ENCODE peak calls at places on chromosomes 13 and 19, in eight cellular contexts. One of them, this sample, is unnamed.
A peak's percentile ranks its signal among the peaks of the same experiment; 100 is the strongest.

GRCh38 chr13:101398920-101399319 is 17.4 kb downstream of the NALCN start:
- DNase-seq in pancreas: no peak
- DNase-seq in right cardiac atrium: no peak
- DNase-seq in effector memory CD4-positive, alpha-beta T cell: no peak
- DNase-seq in thoracic aorta: no peak
- DNase-seq in PC-3: peak; percentile 25
- DNase-seq in adrenal gland: no peak
- DNase-seq in cardiac fibroblast: peak; percentile 71
- DNase-seq in this sample: peak; percentile 20

GRCh38 chr19:51025809-51026553 is 435 bp downstream of the KLK11 start:
- DNase-seq in pancreas: peak; percentile 30
- DNase-seq in right cardiac atrium: peak; percentile 73
- DNase-seq in effector memory CD4-positive, alpha-beta T cell: no peak
- DNase-seq in thoracic aorta: no peak
- DNase-seq in PC-3: no peak
- DNase-seq in adrenal gland: no peak
- DNase-seq in cardiac fibroblast: no peak
- DNase-seq in this sample: no peak

GRCh38 chr19:1862068-1862423 is 1.3 kb downstream of the KLF16 start:
- DNase-seq in pancreas: peak; percentile 33
- DNase-seq in right cardiac atrium: no peak
- DNase-seq in effector memory CD4-positive, alpha-beta T cell: no peak
- DNase-seq in thoracic aorta: no peak
- DNase-seq in PC-3: no peak
- DNase-seq in adrenal gland: no peak
- DNase-seq in cardiac fibroblast: no peak
- DNase-seq in this sample: no peak

GRCh38 chr13:57632276-57633140 is 964 bp downstream of the PCDH17 start:
- DNase-seq in pancreas: peak; percentile 7
- DNase-seq in right cardiac atrium: peak; percentile 58
- DNase-seq in effector memory CD4-positive, alpha-beta T cell: no peak
- DNase-seq in thoracic aorta: no peak
- DNase-seq in PC-3: no peak
- DNase-seq in adrenal gland: no peak
- DNase-seq in cardiac fibroblast: peak; percentile 11
- DNase-seq in this sample: peak; percentile 12

GRCh38 chr13:33348366-33348765 is 62.8 kb upstream of the STARD13 start:
- DNase-seq in pancreas: no peak
- DNase-seq in right cardiac atrium: no peak
- DNase-seq in effector memory CD4-positive, alpha-beta T cell: no peak
- DNase-seq in thoracic aorta: no peak
- DNase-seq in PC-3: peak; percentile 62
- DNase-seq in adrenal gland: peak; percentile 32
- DNase-seq in cardiac fibroblast: peak; percentile 34
- DNase-seq in this sample: peak; percentile 42

GRCh38 chr13:32031025-32031814 is at the start of gene FRY:
- DNase-seq in pancreas: peak; percentile 26
- DNase-seq in right cardiac atrium: peak; percentile 81
- DNase-seq in effector memory CD4-positive, alpha-beta T cell: peak; percentile 29
- DNase-seq in thoracic aorta: peak; percentile 8
- DNase-seq in PC-3: peak; percentile 62
- DNase-seq in adrenal gland: peak; percentile 43
- DNase-seq in cardiac fibroblast: peak; percentile 51
- DNase-seq in this sample: peak; percentile 47

GRCh38 chr19:12782424-12783225 is 7.3 kb upstream of the HOOK2 start:
- DNase-seq in pancreas: peak; percentile 81
- DNase-seq in right cardiac atrium: peak; percentile 98
- DNase-seq in effector memory CD4-positive, alpha-beta T cell: peak; percentile 94
- DNase-seq in thoracic aorta: no peak
- DNase-seq in PC-3: peak; percentile 68
- DNase-seq in adrenal gland: peak; percentile 93
- DNase-seq in cardiac fibroblast: peak; percentile 79
- DNase-seq in this sample: peak; percentile 92

GRCh38 chr13:113845055-113845454 is 18.8 kb downstream of the GAS6 start:
- DNase-seq in pancreas: no peak
- DNase-seq in right cardiac atrium: peak; percentile 49
- DNase-seq in effector memory CD4-positive, alpha-beta T cell: no peak
- DNase-seq in thoracic aorta: no peak
- DNase-seq in PC-3: no peak
- DNase-seq in adrenal gland: no peak
- DNase-seq in cardiac fibroblast: no peak
- DNase-seq in this sample: no peak

GRCh38 chr19:51256053-51256682 is 5.3 kb downstream of the SIGLECL1 start:
- DNase-seq in pancreas: no peak
- DNase-seq in right cardiac atrium: no peak
- DNase-seq in effector memory CD4-positive, alpha-beta T cell: no peak
- DNase-seq in thoracic aorta: no peak
- DNase-seq in PC-3: no peak
- DNase-seq in adrenal gland: no peak
- DNase-seq in cardiac fibroblast: no peak
- DNase-seq in this sample: no peak

GRCh38 chr13:91544723-91545122 is 146.3 kb downstream of the GPC5 start:
- DNase-seq in pancreas: no peak
- DNase-seq in right cardiac atrium: peak; percentile 16
- DNase-seq in effector memory CD4-positive, alpha-beta T cell: no peak
- DNase-seq in thoracic aorta: no peak
- DNase-seq in PC-3: no peak
- DNase-seq in adrenal gland: no peak
- DNase-seq in cardiac fibroblast: no peak
- DNase-seq in this sample: no peak

GRCh38 chr19:14059093-14059480 is 2.8 kb downstream of the PALM3 start:
- DNase-seq in pancreas: no peak
- DNase-seq in right cardiac atrium: peak; percentile 63
- DNase-seq in effector memory CD4-positive, alpha-beta T cell: no peak
- DNase-seq in thoracic aorta: no peak
- DNase-seq in PC-3: no peak
- DNase-seq in adrenal gland: no peak
- DNase-seq in cardiac fibroblast: no peak
- DNase-seq in this sample: no peak

GRCh38 chr19:49119411-49120324 is at the start of gene PPFIA3:
- DNase-seq in pancreas: peak; percentile 84
- DNase-seq in right cardiac atrium: peak; percentile 91
- DNase-seq in effector memory CD4-positive, alpha-beta T cell: no peak
- DNase-seq in thoracic aorta: no peak
- DNase-seq in PC-3: peak; percentile 46
- DNase-seq in adrenal gland: peak; percentile 82
- DNase-seq in cardiac fibroblast: peak; percentile 59
- DNase-seq in this sample: peak; percentile 66

GRCh38 chr19:43779147-43779819 is 1.5 kb downstream of the KCNN4 start:
- DNase-seq in pancreas: no peak
- DNase-seq in right cardiac atrium: peak; percentile 69
- DNase-seq in effector memory CD4-positive, alpha-beta T cell: no peak
- DNase-seq in thoracic aorta: no peak
- DNase-seq in PC-3: no peak
- DNase-seq in adrenal gland: no peak
- DNase-seq in cardiac fibroblast: no peak
- DNase-seq in this sample: no peak

GRCh38 chr19:38649305-38650179 is 2.1 kb downstream of the ACTN4 start:
- DNase-seq in pancreas: peak; percentile 76
- DNase-seq in right cardiac atrium: peak; percentile 66
- DNase-seq in effector memory CD4-positive, alpha-beta T cell: no peak
- DNase-seq in thoracic aorta: no peak
- DNase-seq in PC-3: peak; percentile 80
- DNase-seq in adrenal gland: peak; percentile 75
- DNase-seq in cardiac fibroblast: no peak
- DNase-seq in this sample: no peak

GRCh38 chr19:13483215-13483614 is 23.1 kb downstream of the CACNA1A start:
- DNase-seq in pancreas: no peak
- DNase-seq in right cardiac atrium: no peak
- DNase-seq in effector memory CD4-positive, alpha-beta T cell: no peak
- DNase-seq in thoracic aorta: no peak
- DNase-seq in PC-3: no peak
- DNase-seq in adrenal gland: no peak
- DNase-seq in cardiac fibroblast: no peak
- DNase-seq in this sample: no peak

GRCh38 chr13:114063545-114064515 is 68.6 kb downstream of the RASA3 start:
- DNase-seq in pancreas: no peak
- DNase-seq in right cardiac atrium: peak; percentile 83
- DNase-seq in effector memory CD4-positive, alpha-beta T cell: no peak
- DNase-seq in thoracic aorta: peak; percentile 51
- DNase-seq in PC-3: peak; percentile 22
- DNase-seq in adrenal gland: peak; percentile 79
- DNase-seq in cardiac fibroblast: peak; percentile 75
- DNase-seq in this sample: peak; percentile 57

DNA sequence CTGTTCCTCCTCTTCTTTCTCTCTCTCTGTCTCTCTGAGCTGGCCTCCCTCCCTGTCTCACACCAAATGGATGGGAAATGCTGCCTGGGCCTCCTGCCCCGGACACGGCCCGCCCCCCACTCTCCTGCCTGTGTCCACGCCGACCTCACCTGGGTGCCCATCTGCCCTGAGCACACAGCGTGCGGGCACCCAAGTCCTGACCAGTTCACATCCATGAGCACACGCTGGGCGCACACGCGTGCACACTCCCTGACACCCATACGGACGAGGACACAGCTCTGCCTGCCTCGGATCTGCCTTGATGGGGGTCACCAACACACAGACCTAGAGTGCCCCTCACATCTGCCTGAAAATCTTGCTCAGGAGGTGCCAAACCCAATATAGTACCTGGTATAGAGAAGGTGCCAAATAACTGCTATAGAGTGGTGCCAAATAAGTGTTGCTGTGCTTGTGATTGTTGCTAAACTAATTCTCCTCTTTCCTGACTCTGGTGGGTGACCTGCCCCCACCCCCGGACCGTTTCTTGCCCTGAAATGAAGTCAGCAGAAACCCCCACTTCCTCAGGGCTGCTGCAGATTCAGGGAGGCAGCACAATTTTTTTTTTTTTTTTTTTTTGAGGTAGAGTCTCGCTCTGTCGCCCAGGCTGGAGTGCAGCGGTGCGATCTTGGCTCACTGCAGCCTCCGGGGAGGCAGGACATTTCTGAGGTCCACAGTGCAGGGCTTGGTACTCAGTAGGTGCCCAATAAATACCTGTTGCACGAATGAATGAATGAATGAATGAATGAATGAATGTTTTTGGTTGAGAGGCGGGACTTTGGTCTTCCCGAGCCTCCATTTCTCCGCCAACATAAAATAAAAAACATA is 4.6 kb downstream of the NFIC start:
- DNase-seq in pancreas: no peak
- DNase-seq in right cardiac atrium: peak; percentile 62
- DNase-seq in effector memory CD4-positive, alpha-beta T cell: no peak
- DNase-seq in thoracic aorta: no peak
- DNase-seq in PC-3: no peak
- DNase-seq in adrenal gland: no peak
- DNase-seq in cardiac fibroblast: no peak
- DNase-seq in this sample: no peak
- H3K4me3 ChIP-seq in pancreas: no peak overlapping the region
- H3K4me3 ChIP-seq in right cardiac atrium: no peak overlapping the region
- H3K4me3 ChIP-seq in effector memory CD4-positive, alpha-beta T cell: no peak overlapping the region
- H3K4me3 ChIP-seq in thoracic aorta: peak overlapping the region; percentile 99
- H3K4me3 ChIP-seq in PC-3: no peak overlapping the region
- H3K4me3 ChIP-seq in adrenal gland: no peak overlapping the region
- H3K4me3 ChIP-seq in cardiac fibroblast: no peak overlapping the region
- H3K4me3 ChIP-seq in this sample: no peak overlapping the region

GRCh38 chr13:21316376-21316775 is 139.9 kb downstream of the MRPL57 start:
- DNase-seq in pancreas: no peak
- DNase-seq in right cardiac atrium: no peak
- DNase-seq in effector memory CD4-positive, alpha-beta T cell: no peak
- DNase-seq in thoracic aorta: no peak
- DNase-seq in PC-3: no peak
- DNase-seq in adrenal gland: no peak
- DNase-seq in cardiac fibroblast: no peak
- DNase-seq in this sample: no peak

GRCh38 chr13:21320642-21321034 is 138.5 kb downstream of the ZDHHC20 start:
- DNase-seq in pancreas: no peak
- DNase-seq in right cardiac atrium: no peak
- DNase-seq in effector memory CD4-positive, alpha-beta T cell: no peak
- DNase-seq in thoracic aorta: no peak
- DNase-seq in PC-3: no peak
- DNase-seq in adrenal gland: no peak
- DNase-seq in cardiac fibroblast: no peak
- DNase-seq in this sample: no peak

GRCh38 chr13:21319869-21320641 is 139.0 kb downstream of the ZDHHC20 start:
- DNase-seq in pancreas: no peak
- DNase-seq in right cardiac atrium: no peak
- DNase-seq in effector memory CD4-positive, alpha-beta T cell: no peak
- DNase-seq in thoracic aorta: no peak
- DNase-seq in PC-3: no peak
- DNase-seq in adrenal gland: no peak
- DNase-seq in cardiac fibroblast: no peak
- DNase-seq in this sample: no peak

GRCh38 chr13:21321269-21321668 is 137.8 kb downstream of the ZDHHC20 start:
- DNase-seq in pancreas: no peak
- DNase-seq in right cardiac atrium: no peak
- DNase-seq in effector memory CD4-positive, alpha-beta T cell: no peak
- DNase-seq in thoracic aorta: no peak
- DNase-seq in PC-3: no peak
- DNase-seq in adrenal gland: no peak
- DNase-seq in cardiac fibroblast: no peak
- DNase-seq in this sample: no peak

GRCh38 chr13:21318891-21319532 is 140.1 kb downstream of the ZDHHC20 start:
- DNase-seq in pancreas: no peak
- DNase-seq in right cardiac atrium: no peak
- DNase-seq in effector memory CD4-positive, alpha-beta T cell: no peak
- DNase-seq in thoracic aorta: no peak
- DNase-seq in PC-3: no peak
- DNase-seq in adrenal gland: no peak
- DNase-seq in cardiac fibroblast: no peak
- DNase-seq in this sample: no peak
- H3K4me3 ChIP-seq in pancreas: no peak overlapping the region
- H3K4me3 ChIP-seq in right cardiac atrium: peak overlapping the region; percentile 37
- H3K4me3 ChIP-seq in effector memory CD4-positive, alpha-beta T cell: no peak overlapping the region
- H3K4me3 ChIP-seq in thoracic aorta: peak overlapping the region; percentile 56
- H3K4me3 ChIP-seq in PC-3: no peak overlapping the region
- H3K4me3 ChIP-seq in adrenal gland: no peak overlapping the region
- H3K4me3 ChIP-seq in cardiac fibroblast: peak overlapping the region; percentile 5
- H3K4me3 ChIP-seq in this sample: no peak overlapping the region

GRCh38 chr13:44191504-44192171 is 182.0 kb upstream of the SERP2 start:
- DNase-seq in pancreas: peak; percentile 42
- DNase-seq in right cardiac atrium: no peak
- DNase-seq in effector memory CD4-positive, alpha-beta T cell: no peak
- DNase-seq in thoracic aorta: no peak
- DNase-seq in PC-3: peak; percentile 41
- DNase-seq in adrenal gland: peak; percentile 70
- DNase-seq in cardiac fibroblast: peak; percentile 85
- DNase-seq in this sample: peak; percentile 86
- H3K4me3 ChIP-seq in pancreas: no peak overlapping the region
- H3K4me3 ChIP-seq in right cardiac atrium: no peak overlapping the region
- H3K4me3 ChIP-seq in effector memory CD4-positive, alpha-beta T cell: no peak overlapping the region
- H3K4me3 ChIP-seq in thoracic aorta: peak overlapping the region; percentile 63
- H3K4me3 ChIP-seq in PC-3: no peak overlapping the region
- H3K4me3 ChIP-seq in adrenal gland: no peak overlapping the region
- H3K4me3 ChIP-seq in cardiac fibroblast: no peak overlapping the region
- H3K4me3 ChIP-seq in this sample: no peak overlapping the region

DNA sequence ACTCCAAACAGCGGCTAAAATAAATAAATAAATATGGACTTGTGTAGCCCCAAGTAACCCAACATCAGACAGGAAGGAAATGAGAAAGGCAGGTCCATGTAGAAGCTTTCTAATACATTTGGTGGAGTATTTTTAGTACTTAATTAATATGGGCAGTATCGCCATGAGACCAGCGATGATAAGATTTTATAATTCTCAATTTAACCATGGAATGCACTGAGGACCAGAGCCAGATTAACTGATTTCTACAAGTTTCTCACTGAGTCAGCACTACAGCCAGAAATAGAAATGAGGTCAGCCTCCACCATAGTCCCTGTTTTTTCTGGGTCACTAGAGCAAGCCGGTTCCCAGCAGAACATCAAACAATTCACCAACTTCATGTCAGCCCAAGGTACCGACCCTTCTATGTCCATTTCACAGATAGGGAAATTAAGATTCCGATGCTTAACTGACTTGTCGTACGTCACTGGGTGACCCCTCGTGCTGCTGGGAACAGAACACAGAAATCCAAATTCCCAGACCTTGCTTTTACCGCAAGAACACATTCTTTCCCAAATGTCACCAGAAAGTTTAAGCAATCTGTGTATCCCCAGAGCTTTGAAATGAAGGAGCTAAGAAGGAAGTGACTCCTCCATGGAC is 90.4 kb downstream of the COL4A1 start:
- DNase-seq in pancreas: no peak
- DNase-seq in right cardiac atrium: no peak
- DNase-seq in effector memory CD4-positive, alpha-beta T cell: no peak
- DNase-seq in thoracic aorta: peak; percentile 26
- DNase-seq in PC-3: no peak
- DNase-seq in adrenal gland: peak; percentile 62
- DNase-seq in cardiac fibroblast: peak; percentile 88
- DNase-seq in this sample: peak; percentile 96
- H3K4me3 ChIP-seq in pancreas: no peak overlapping the region
- H3K4me3 ChIP-seq in right cardiac atrium: no peak overlapping the region
- H3K4me3 ChIP-seq in effector memory CD4-positive, alpha-beta T cell: no peak overlapping the region
- H3K4me3 ChIP-seq in thoracic aorta: peak overlapping the region; percentile 32
- H3K4me3 ChIP-seq in PC-3: no peak overlapping the region
- H3K4me3 ChIP-seq in adrenal gland: no peak overlapping the region
- H3K4me3 ChIP-seq in cardiac fibroblast: no peak overlapping the region
- H3K4me3 ChIP-seq in this sample: no peak overlapping the region

This sample was measured in fibroblast of pulmonary artery.